ENCODE peak calls at places on chromosomes 16 and 17, in nine cellular contexts. J is mucosa of descending colon, Z is upper lobe of right lung, E is A673, M is heart right ventricle, Y is SK-N-SH, A is left ventricle myocardium inferior, Q is stomach, X is fibroblast of lung. I is an unnamed sample. For H3K4me1, the result is how much of the 10 kb centered on the place peaks cover.

GRCh38 chr17:57975044-57975443 is 13.0 kb downstream of the VEZF1 start:
- DNase-seq in J (no peak), Z (no peak), E (no peak), M (no peak), Y (no peak), A (no peak), Q (no peak), X (peak), I (no peak)

GRCh38 chr17:49117581-49118230 is 14.9 kb upstream of the B4GALNT2 start:
- DNase-seq in J (peak), Z (no peak), E (no peak), M (no peak), Y (no peak), A (no peak), Q (no peak), X (no peak), I (no peak)

GRCh38 chr17:31321481-31321880 is at the start of gene EVI2A:
- DNase-seq in J (peak), Z (no peak), E (peak), M (peak), Y (no peak), A (no peak), Q (no peak), X (peak), I (no peak)

GRCh38 chr16:58426095-58426494 is 33.8 kb downstream of the GINS3 start:
- DNase-seq in J (peak), Z (no peak), E (no peak), M (no peak), Y (no peak), A (no peak), Q (no peak), X (no peak), I (no peak)

GRCh38 chr16:27475561-27475960 is 73.6 kb downstream of the IL21R start:
- DNase-seq in J (no peak), Z (no peak), E (no peak), M (no peak), Y (no peak), A (no peak), Q (no peak), X (peak), I (no peak)

GRCh38 chr17:3843935-3844516 is 2.0 kb downstream of the NCBP3 start:
- DNase-seq in J (peak), Z (no peak), E (peak), M (no peak), Y (peak), A (no peak), Q (peak), X (peak), I (peak)

GRCh38 chr16:4414187-4414909 is 2.0 kb downstream of the CORO7 start:
- DNase-seq in J (no peak), Z (no peak), E (no peak), M (no peak), Y (no peak), A (no peak), Q (peak), X (no peak), I (no peak)

GRCh38 chr16:68873635-68874471 is 30.5 kb downstream of the TANGO6 start:
- DNase-seq in J (no peak), Z (no peak), E (no peak), M (no peak), Y (no peak), A (no peak), Q (no peak), X (no peak), I (no peak)

GRCh38 chr16:86566601-86566965 is at the start of gene FOXC2:
- DNase-seq in J (peak), Z (peak), E (peak), M (peak), Y (peak), A (peak), Q (peak), X (peak), I (no peak)

GRCh38 chr17:39756376-39757079 is 18.8 kb downstream of the GRB7 start:
- DNase-seq in J (no peak), Z (no peak), E (no peak), M (no peak), Y (no peak), A (no peak), Q (no peak), X (no peak), I (no peak)

GRCh38 chr17:30897311-30897710 is 8.7 kb downstream of the TEFM start:
- DNase-seq in J (no peak), Z (no peak), E (no peak), M (no peak), Y (no peak), A (no peak), Q (no peak), X (no peak), I (no peak)

GRCh38 chr17:75807861-75808260 is 23.3 kb downstream of the UNK start:
- DNase-seq in J (no peak), Z (no peak), E (no peak), M (no peak), Y (no peak), A (no peak), Q (no peak), X (no peak), I (no peak)

GRCh38 chr17:55442953-55443683 is 21.5 kb upstream of the MMD start:
- DNase-seq in J (no peak), Z (no peak), E (no peak), M (no peak), Y (no peak), A (no peak), Q (no peak), X (peak), I (no peak)

GRCh38 chr17:69454051-69454450 is 39.6 kb downstream of the MAP2K6 start:
- DNase-seq in J (no peak), Z (no peak), E (no peak), M (no peak), Y (peak), A (no peak), Q (no peak), X (no peak), I (no peak)

GRCh38 chr16:8853150-8853549 is 15.7 kb downstream of the CARHSP1 start:
- DNase-seq in J (no peak), Z (no peak), E (no peak), M (no peak), Y (no peak), A (no peak), Q (no peak), X (no peak), I (no peak)

GRCh38 chr17:34626141-34626681 is 46.8 kb downstream of the TMEM132E start:
- DNase-seq in J (no peak), Z (no peak), E (no peak), M (no peak), Y (no peak), A (no peak), Q (no peak), X (no peak), I (no peak)

GRCh38 chr17:77677210-77677609 is 281.3 kb upstream of the TNRC6C start:
- DNase-seq in J (no peak), Z (no peak), E (no peak), M (peak), Y (no peak), A (peak), Q (no peak), X (no peak), I (no peak)

GRCh38 chr17:6209829-6210228 is 139.7 kb downstream of the WSCD1 start:
- DNase-seq in J (no peak), Z (no peak), E (no peak), M (no peak), Y (no peak), A (no peak), Q (no peak), X (no peak), I (no peak)

GRCh38 chr17:45787656-45788055 is 3.5 kb downstream of the CRHR1 start:
- DNase-seq in J (no peak), Z (no peak), E (no peak), M (no peak), Y (peak), A (no peak), Q (no peak), X (no peak), I (no peak)

GRCh38 chr17:8122923-8123694 is 797 bp downstream of the HES7 start:
- DNase-seq in J (peak), Z (no peak), E (peak), M (peak), Y (peak), A (no peak), Q (no peak), X (peak), I (no peak)

GRCh38 chr16:3065069-3065741 is at the start of gene IL32:
- DNase-seq in J (peak), Z (no peak), E (no peak), M (peak), Y (no peak), A (peak), Q (peak), X (peak), I (peak)

GRCh38 chr16:123971-124370 is 14.5 kb downstream of the NPRL3 start:
- DNase-seq in J (no peak), Z (no peak), E (no peak), M (no peak), Y (no peak), A (no peak), Q (no peak), X (no peak), I (no peak)

GRCh38 chr17:27293359-27293897 is 486 bp upstream of the WSB1 start:
- DNase-seq in J (peak), Z (no peak), E (no peak), M (no peak), Y (no peak), A (no peak), Q (no peak), X (no peak), I (no peak)

GRCh38 chr16:21005008-21005407 is 104.4 kb downstream of the LYRM1 start:
- DNase-seq in J (no peak), Z (no peak), E (no peak), M (no peak), Y (no peak), A (no peak), Q (no peak), X (no peak), I (no peak)

DNA sequence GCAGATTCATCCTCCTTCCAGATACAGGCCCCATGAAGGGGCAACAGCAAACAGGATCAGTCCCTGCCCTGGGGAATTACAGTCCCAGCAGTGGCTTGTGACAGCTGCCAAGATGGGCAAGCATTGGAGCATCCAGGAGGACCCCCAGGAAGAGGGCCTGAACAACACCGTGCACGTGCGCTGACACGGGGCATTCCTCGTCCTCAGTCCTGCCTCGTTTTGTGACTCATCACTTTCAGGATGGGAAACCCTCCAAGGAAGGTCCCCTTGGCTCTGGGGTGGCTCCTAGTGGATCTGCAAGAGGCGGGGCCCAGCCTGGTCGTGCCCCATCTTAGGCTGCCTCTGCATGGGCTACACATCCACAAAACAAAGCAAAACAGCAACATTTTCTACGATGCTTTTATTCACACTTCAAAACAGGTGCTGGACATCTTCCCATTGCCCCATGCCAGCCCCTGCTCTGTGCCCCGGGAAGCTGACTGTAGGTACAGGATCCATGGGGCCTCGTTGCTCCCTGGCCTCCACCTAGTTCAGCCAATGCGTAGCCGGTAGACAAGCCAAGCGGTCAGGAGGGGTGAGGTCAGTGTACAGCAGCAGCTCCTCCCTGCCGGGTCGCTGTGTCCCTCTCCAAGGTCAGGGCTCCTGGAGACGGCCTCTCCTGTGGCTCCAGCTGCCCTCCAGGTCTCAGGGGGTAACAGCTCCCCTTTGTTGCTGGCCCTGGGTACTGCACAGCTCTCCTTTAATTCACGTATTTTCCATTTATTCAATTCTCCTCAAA is 32.3 kb downstream of the ACTG1 start:
- DNase-seq in J (no peak), Z (no peak), E (peak), M (no peak), Y (no peak), A (no peak), Q (no peak), X (peak), I (no peak)
- TF ChIP-seq CTCF in J (no peak), Z (no peak), E (no peak), M (no peak), Y (peak), A (peak), Q (no peak), X (no peak), I (no peak)

GRCh38 chr16:50550035-50550434 is 1.8 kb downstream of the NKD1 start:
- DNase-seq in J (no peak), Z (no peak), E (no peak), M (no peak), Y (no peak), A (no peak), Q (no peak), X (no peak), I (no peak)

GRCh38 chr16:50551243-50551642 is 3.0 kb downstream of the NKD1 start:
- DNase-seq in J (no peak), Z (no peak), E (no peak), M (no peak), Y (no peak), A (no peak), Q (no peak), X (no peak), I (no peak)

GRCh38 chr16:50548659-50549560 is 714 bp downstream of the NKD1 start:
- DNase-seq in J (peak), Z (no peak), E (peak), M (no peak), Y (peak), A (no peak), Q (peak), X (no peak), I (no peak)

GRCh38 chr16:50547944-50548658 is at the start of gene NKD1:
- DNase-seq in J (peak), Z (peak), E (peak), M (peak), Y (peak), A (peak), Q (peak), X (peak), I (peak)

GRCh38 chr16:50549561-50549915 is 1.3 kb downstream of the NKD1 start:
- DNase-seq in J (no peak), Z (no peak), E (no peak), M (no peak), Y (no peak), A (no peak), Q (no peak), X (no peak), I (no peak)
- H3K4me3 ChIP-seq in J (no peak), Z (peak), E (no peak), M (no peak), Y (no peak), A (no peak), Q (peak), X (no peak), I (no peak)

GRCh38 chr16:12229759-12230594 is 253.4 kb downstream of the SNX29 start:
- DNase-seq in J (no peak), Z (no peak), E (no peak), M (no peak), Y (no peak), A (no peak), Q (no peak), X (peak), I (no peak)
- H3K4me1 ChIP-seq in J (under half), Z (under half), E (under half), M (under half), Y (under half), A (under half), Q (under half), X (under half), I (under half)

GRCh38 chr17:29870836-29871430 is 59.1 kb downstream of the SSH2 start:
- DNase-seq in J (no peak), Z (no peak), E (no peak), M (no peak), Y (no peak), A (no peak), Q (no peak), X (no peak), I (no peak)
- TF ChIP-seq CTCF in J (no peak), Z (no peak), E (no peak), M (no peak), Y (no peak), A (no peak), Q (no peak), X (no peak), I (no peak)

GRCh38 chr17:19369846-19370492 is 7.4 kb upstream of the B9D1 start:
- DNase-seq in J (no peak), Z (no peak), E (no peak), M (peak), Y (no peak), A (peak), Q (no peak), X (no peak), I (no peak)
- H3K4me3 ChIP-seq in J (no peak), Z (no peak), E (no peak), M (no peak), Y (no peak), A (no peak), Q (no peak), X (no peak), I (no peak)

GRCh38 chr16:70704586-70704985 is 18.7 kb upstream of the MTSS2 start:
- DNase-seq in J (no peak), Z (no peak), E (no peak), M (no peak), Y (no peak), A (no peak), Q (no peak), X (no peak), I (no peak)

GRCh38 chr16:70705056-70705455 is 19.2 kb upstream of the MTSS2 start:
- DNase-seq in J (no peak), Z (no peak), E (no peak), M (no peak), Y (no peak), A (no peak), Q (no peak), X (no peak), I (no peak)

GRCh38 chr16:70703041-70703834 is 17.4 kb upstream of the MTSS2 start:
- DNase-seq in J (no peak), Z (no peak), E (peak), M (peak), Y (peak), A (peak), Q (no peak), X (peak), I (no peak)

GRCh38 chr16:70702624-70703023 is 16.8 kb upstream of the MTSS2 start:
- DNase-seq in J (no peak), Z (no peak), E (no peak), M (no peak), Y (no peak), A (no peak), Q (no peak), X (no peak), I (no peak)

GRCh38 chr16:70703835-70704381 is 18.1 kb upstream of the MTSS2 start:
- DNase-seq in J (no peak), Z (no peak), E (no peak), M (no peak), Y (no peak), A (no peak), Q (no peak), X (no peak), I (no peak)
- H3K4me1 ChIP-seq in J (under half), Z (under half), E (under half), M (half or more), Y (half or more), A (half or more), Q (half or more), X (half or more), I (under half)

GRCh38 chr17:80884811-80885210 is 106.8 kb upstream of the CHMP6 start:
- DNase-seq in J (no peak), Z (no peak), E (no peak), M (no peak), Y (no peak), A (peak), Q (no peak), X (no peak), I (no peak)

GRCh38 chr17:80887639-80888175 is 103.9 kb upstream of the CHMP6 start:
- DNase-seq in J (no peak), Z (no peak), E (no peak), M (no peak), Y (no peak), A (no peak), Q (no peak), X (no peak), I (no peak)

GRCh38 chr17:80886641-80887573 is 104.7 kb upstream of the CHMP6 start:
- DNase-seq in J (no peak), Z (no peak), E (no peak), M (no peak), Y (peak), A (peak), Q (no peak), X (no peak), I (peak)

GRCh38 chr17:80883831-80884735 is 107.6 kb upstream of the CHMP6 start:
- DNase-seq in J (no peak), Z (no peak), E (no peak), M (no peak), Y (no peak), A (no peak), Q (no peak), X (no peak), I (no peak)

GRCh38 chr17:80885922-80886582 is 105.6 kb upstream of the CHMP6 start:
- DNase-seq in J (no peak), Z (no peak), E (no peak), M (no peak), Y (no peak), A (peak), Q (no peak), X (no peak), I (no peak)
- TF ChIP-seq CTCF in J (no peak), Z (no peak), E (no peak), M (no peak), Y (no peak), A (no peak), Q (no peak), X (no peak), I (no peak)

GRCh38 chr17:50558955-50559614 is 1.4 kb upstream of the CACNA1G start:
- DNase-seq in J (no peak), Z (peak), E (peak), M (no peak), Y (no peak), A (no peak), Q (no peak), X (no peak), I (no peak)
- H3K4me3 ChIP-seq in J (no peak), Z (peak), E (peak), M (peak), Y (no peak), A (peak), Q (peak), X (no peak), I (no peak)

I was measured in right lobe of liver.